ENCODE peak calls at places on chromosome 21, in four cellular contexts. One of them, this sample, is unnamed.

GRCh38 chr21:29092102-29092959 is 18.9 kb upstream of the CCT8 start:
- DNase-seq in adrenal gland: peak; percentile 50
- DNase-seq in cardiac muscle cell: no peak
- DNase-seq in H1: no peak
- DNase-seq in this sample: no peak

GRCh38 chr21:44738621-44739020 is 27.2 kb upstream of the TSPEAR start:
- DNase-seq in adrenal gland: no peak
- DNase-seq in H1: no peak
- DNase-seq in cardiac muscle cell: no peak
- DNase-seq in this sample: no peak

GRCh38 chr21:15682182-15682895 is 47.4 kb upstream of the USP25 start:
- DNase-seq in adrenal gland: peak; percentile 10
- DNase-seq in cardiac muscle cell: no peak
- DNase-seq in H1: no peak
- DNase-seq in this sample: peak; percentile 8

GRCh38 chr21:28212056-28212455 is 780.6 kb downstream of the LTN1 start:
- DNase-seq in adrenal gland: no peak
- DNase-seq in cardiac muscle cell: no peak
- DNase-seq in H1: no peak
- DNase-seq in this sample: no peak

GRCh38 chr21:29938968-29939858 is 583 bp downstream of the GRIK1 start:
- DNase-seq in adrenal gland: no peak
- DNase-seq in H1: no peak
- DNase-seq in cardiac muscle cell: peak; percentile 26
- DNase-seq in this sample: no peak

GRCh38 chr21:17118638-17119384 is 394.0 kb upstream of the CXADR start:
- DNase-seq in H1: no peak
- DNase-seq in cardiac muscle cell: no peak
- DNase-seq in adrenal gland: peak; percentile 59
- DNase-seq in this sample: no peak

GRCh38 chr21:27819299-27819698 is 852.4 kb upstream of the ADAMTS5 start:
- DNase-seq in H1: no peak
- DNase-seq in cardiac muscle cell: no peak
- DNase-seq in adrenal gland: no peak
- DNase-seq in this sample: no peak

GRCh38 chr21:29299046-29299905 is 554 bp downstream of the BACH1 start:
- DNase-seq in adrenal gland: peak; percentile 78
- DNase-seq in cardiac muscle cell: peak; percentile 76
- DNase-seq in H1: no peak
- DNase-seq in this sample: peak; percentile 82

GRCh38 chr21:35436899-35437298 is 387.8 kb upstream of the RUNX1 start:
- DNase-seq in adrenal gland: no peak
- DNase-seq in cardiac muscle cell: no peak
- DNase-seq in H1: no peak
- DNase-seq in this sample: no peak
- TF ChIP-seq CTCF in adrenal gland: no peak
- TF ChIP-seq CTCF in cardiac muscle cell: no peak
- TF ChIP-seq CTCF in H1: no peak
- TF ChIP-seq CTCF in this sample: peak; percentile 35

DNA sequence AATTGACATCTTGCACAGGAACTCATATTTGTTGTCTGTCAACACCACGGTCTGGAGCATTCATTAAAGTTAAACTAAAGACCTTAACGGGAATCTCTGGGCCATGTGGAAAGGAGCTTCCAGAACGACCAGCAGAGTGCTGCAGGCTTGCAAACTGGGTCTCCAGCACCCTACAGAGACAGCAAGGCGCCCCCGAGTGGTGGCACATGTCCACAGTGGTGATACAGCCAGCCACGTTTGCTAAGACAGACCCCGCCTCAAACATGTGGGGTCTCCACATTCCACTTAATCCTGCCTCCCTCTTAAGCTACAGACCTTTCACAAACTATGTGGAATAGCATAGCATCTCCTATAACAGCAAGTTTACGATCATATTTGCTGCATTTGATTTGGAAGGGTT is 96.5 kb upstream of the BACE2 start:
- DNase-seq in H1: peak; percentile 39
- DNase-seq in cardiac muscle cell: peak; percentile 49
- DNase-seq in adrenal gland: no peak
- DNase-seq in this sample: peak; percentile 9
- TF ChIP-seq CTCF in H1: peak; percentile 76
- TF ChIP-seq CTCF in cardiac muscle cell: no peak
- TF ChIP-seq CTCF in adrenal gland: no peak
- TF ChIP-seq CTCF in this sample: no peak

DNA sequence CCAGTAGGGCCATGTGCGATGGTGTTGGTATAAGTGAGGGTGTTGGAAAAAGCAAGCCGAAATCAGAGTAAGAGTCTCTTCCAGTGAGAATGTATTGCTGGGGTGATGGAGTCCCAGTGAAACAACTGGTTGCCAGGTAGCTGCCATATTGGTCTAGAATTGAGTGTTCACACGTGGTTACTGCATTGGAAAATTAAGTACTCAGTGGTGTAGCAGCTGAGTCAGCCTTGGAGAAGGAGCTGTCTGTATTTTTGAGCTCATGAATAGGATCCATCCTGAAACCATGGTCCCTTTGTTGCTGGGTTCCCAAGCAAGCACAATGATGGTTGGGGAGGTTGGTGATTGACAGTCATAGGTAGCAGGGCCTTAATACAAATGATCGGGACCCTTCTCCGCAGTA is 235.3 kb downstream of the DYRK1A start:
- DNase-seq in H1: no peak
- DNase-seq in adrenal gland: no peak
- DNase-seq in cardiac muscle cell: no peak
- DNase-seq in this sample: no peak
- TF ChIP-seq CTCF in H1: no peak
- TF ChIP-seq CTCF in adrenal gland: no peak
- TF ChIP-seq CTCF in cardiac muscle cell: no peak
- TF ChIP-seq CTCF in this sample: no peak

DNA sequence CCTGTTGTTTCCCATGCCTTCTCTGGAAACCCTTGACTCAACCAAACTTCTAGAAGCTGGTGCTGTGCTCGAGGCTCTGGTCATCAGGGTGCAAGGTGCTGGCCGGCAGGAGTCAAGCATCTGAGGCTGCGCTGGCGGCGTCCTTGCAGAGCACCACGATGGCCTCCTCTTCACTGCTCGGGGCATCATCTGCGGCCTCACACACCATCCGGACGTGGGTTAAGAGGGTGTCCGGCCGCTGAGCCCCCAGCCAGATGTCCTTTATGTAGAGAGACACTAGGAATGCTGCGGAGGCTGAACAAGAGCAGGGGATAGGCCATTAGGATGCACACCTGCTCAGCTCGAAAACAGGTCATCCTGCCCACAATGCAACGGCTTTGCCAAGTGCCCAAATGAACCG is 16.2 kb downstream of the MRAP start:
- DNase-seq in H1: no peak
- DNase-seq in adrenal gland: no peak
- DNase-seq in cardiac muscle cell: no peak
- DNase-seq in this sample: no peak
- TF ChIP-seq CTCF in H1: no peak
- TF ChIP-seq CTCF in adrenal gland: no peak
- TF ChIP-seq CTCF in cardiac muscle cell: no peak
- TF ChIP-seq CTCF in this sample: no peak

DNA sequence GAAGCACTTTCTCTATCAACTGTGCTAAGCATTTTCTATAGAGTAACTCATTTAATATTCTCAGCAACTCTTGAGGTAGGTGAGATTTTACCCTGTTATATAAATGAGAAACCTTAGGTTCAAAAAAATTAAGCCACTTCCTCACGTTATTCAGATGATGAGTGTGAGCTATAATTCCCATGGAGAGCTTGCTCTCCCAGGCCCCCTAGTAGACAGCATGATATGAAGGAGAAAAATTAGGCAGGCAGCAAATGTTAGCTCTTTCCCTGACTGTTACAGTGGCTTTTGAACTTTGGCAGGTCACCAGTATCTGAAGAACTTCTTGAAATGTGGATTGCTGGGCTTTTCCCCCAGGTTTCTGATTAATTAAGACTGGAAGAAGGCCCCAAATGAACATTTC is 753.1 kb downstream of the NCAM2 start:
- DNase-seq in cardiac muscle cell: no peak
- DNase-seq in H1: no peak
- DNase-seq in adrenal gland: no peak
- DNase-seq in this sample: no peak
- TF ChIP-seq CTCF in cardiac muscle cell: no peak
- TF ChIP-seq CTCF in H1: no peak
- TF ChIP-seq CTCF in adrenal gland: peak; percentile 46
- TF ChIP-seq CTCF in this sample: no peak

GRCh38 chr21:33386222-33386784 is 16.9 kb upstream of the IFNGR2 start:
- DNase-seq in H1: no peak
- DNase-seq in cardiac muscle cell: peak; percentile 24
- DNase-seq in adrenal gland: no peak
- DNase-seq in this sample: no peak
- TF ChIP-seq CTCF in H1: peak; percentile 62
- TF ChIP-seq CTCF in cardiac muscle cell: peak; percentile 38
- TF ChIP-seq CTCF in adrenal gland: no peak
- TF ChIP-seq CTCF in this sample: peak; percentile 23

GRCh38 chr21:39156024-39156423 is 27.2 kb downstream of the PSMG1 start:
- DNase-seq in cardiac muscle cell: no peak
- DNase-seq in H1: no peak
- DNase-seq in adrenal gland: no peak
- DNase-seq in this sample: no peak

GRCh38 chr21:39153373-39153772 is 29.9 kb downstream of the PSMG1 start:
- DNase-seq in H1: no peak
- DNase-seq in cardiac muscle cell: peak; percentile 24
- DNase-seq in adrenal gland: peak; percentile 10
- DNase-seq in this sample: no peak

GRCh38 chr21:39153842-39154241 is 29.4 kb downstream of the PSMG1 start:
- DNase-seq in adrenal gland: no peak
- DNase-seq in H1: no peak
- DNase-seq in cardiac muscle cell: no peak
- DNase-seq in this sample: no peak

GRCh38 chr21:39159342-39160063 is 23.7 kb downstream of the PSMG1 start:
- DNase-seq in adrenal gland: no peak
- DNase-seq in cardiac muscle cell: no peak
- DNase-seq in H1: no peak
- DNase-seq in this sample: no peak

DNA sequence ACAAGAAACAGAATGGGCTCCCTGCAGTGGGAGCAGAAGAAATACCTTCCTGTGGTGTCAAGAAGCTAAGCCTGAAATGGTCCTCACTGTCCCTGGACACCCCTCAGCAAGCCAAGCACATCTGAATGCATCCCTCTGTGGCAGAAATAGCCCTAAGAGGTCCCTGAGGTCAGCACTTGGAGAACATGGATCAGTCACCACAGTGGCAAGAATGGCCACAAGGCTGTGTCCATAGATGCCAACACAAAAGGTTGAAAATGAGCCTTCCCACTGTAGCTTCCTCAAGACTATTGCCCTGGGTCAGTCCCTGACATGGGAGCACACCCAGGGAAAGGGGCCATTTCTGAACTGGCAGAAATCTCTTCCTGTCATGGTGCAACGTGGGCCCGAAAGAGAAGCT is 27.7 kb downstream of the PSMG1 start:
- DNase-seq in cardiac muscle cell: no peak
- DNase-seq in H1: no peak
- DNase-seq in adrenal gland: no peak
- DNase-seq in this sample: no peak
- TF ChIP-seq CTCF in cardiac muscle cell: no peak
- TF ChIP-seq CTCF in H1: no peak
- TF ChIP-seq CTCF in adrenal gland: no peak
- TF ChIP-seq CTCF in this sample: no peak

GRCh38 chr21:30958737-30959136 is 77.4 kb upstream of the KRTAP11-1 start:
- DNase-seq in H1: no peak
- DNase-seq in cardiac muscle cell: no peak
- DNase-seq in adrenal gland: no peak
- DNase-seq in this sample: no peak

DNA sequence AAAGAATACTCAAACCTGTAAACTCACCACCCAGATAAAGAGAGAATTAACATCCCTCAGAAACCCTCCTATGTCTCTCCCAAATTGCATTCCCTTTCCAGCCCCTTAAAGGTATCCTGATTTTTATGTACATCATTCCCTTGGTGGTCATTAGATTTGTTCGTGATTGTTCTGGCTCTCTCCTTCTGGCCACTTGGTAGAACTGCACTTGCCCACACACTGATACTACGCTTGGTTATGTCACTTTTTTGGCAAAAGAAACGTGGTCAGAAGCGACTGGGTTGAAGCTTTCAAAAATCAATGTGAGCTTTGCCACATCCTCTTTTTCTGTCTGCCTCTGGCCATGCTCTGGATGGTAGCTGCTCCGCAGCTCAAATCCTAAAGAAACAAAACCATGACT is 76.3 kb downstream of the KRTAP19-8 start:
- DNase-seq in adrenal gland: no peak
- DNase-seq in cardiac muscle cell: no peak
- DNase-seq in H1: no peak
- DNase-seq in this sample: no peak
- TF ChIP-seq CTCF in adrenal gland: no peak
- TF ChIP-seq CTCF in cardiac muscle cell: no peak
- TF ChIP-seq CTCF in H1: no peak
- TF ChIP-seq CTCF in this sample: no peak

DNA sequence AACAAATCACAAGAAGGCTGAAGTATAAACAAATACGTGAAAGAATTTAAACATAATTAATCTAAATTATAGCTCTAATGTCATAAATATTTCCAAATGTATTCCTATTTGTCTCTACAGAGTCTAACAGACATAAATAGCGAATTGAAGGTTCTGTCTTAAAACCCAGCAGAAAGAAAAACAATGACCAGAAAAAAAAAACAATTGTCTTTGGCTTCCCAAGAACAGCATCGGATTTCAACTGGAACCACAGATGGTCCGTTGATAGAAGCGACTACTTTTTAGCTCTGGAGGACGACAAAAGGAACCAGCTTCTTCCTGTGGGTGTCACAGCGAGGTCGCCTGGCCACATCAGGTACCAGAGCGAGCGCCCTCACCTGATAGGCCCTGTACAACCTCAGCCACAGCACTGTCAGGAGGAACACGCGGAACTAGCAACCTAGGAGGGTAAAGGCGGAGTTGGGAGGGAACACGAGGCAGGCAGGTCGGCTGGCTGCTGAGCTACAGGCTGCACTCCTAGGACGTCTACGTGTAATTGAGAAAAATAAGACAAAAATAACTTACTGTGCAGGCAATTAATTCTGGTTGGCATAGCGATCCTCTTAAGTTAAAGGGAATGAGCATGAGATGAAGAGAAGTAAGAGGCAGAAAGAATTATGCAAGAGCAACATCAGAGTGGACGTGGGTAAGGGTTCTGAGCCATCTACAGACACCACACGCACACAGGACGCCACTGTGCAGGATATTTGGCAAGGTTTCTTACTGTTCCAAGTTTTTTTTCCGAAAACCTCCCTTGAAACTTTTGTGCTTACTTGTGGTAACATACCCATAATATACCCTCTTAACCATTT is 16.7 kb upstream of the PRDM15 start:
- DNase-seq in cardiac muscle cell: no peak
- DNase-seq in adrenal gland: no peak
- DNase-seq in H1: no peak
- DNase-seq in this sample: peak; percentile 76
- TF ChIP-seq CTCF in cardiac muscle cell: no peak
- TF ChIP-seq CTCF in adrenal gland: no peak
- TF ChIP-seq CTCF in H1: no peak
- TF ChIP-seq CTCF in this sample: no peak